ENCODE peak calls at places on chromosomes 5 and 9, in six cellular contexts. P is activated T-helper 1 cell treated with Interleukin-2 at 50 U/mL for 16 hours, K is fibroblast of the conjunctiva, E is RPMI8226, Y is nucleus accumbens, N is cardiac muscle cell. Z is an unnamed sample.

GRCh38 chr5:66620711-66621110 is 24.5 kb downstream of the MAST4 start:
- DNase-seq in P (no peak), K (no peak), E (no peak), Y (no peak), N (no peak), Z (no peak)

GRCh38 chr5:80182802-80183645 is 72.8 kb downstream of the SERINC5 start:
- DNase-seq in P (no peak), K (no peak), E (no peak), Y (no peak), N (no peak), Z (peak)

GRCh38 chr5:71582945-71583584 is 4.1 kb upstream of the MCCC2 start:
- DNase-seq in P (no peak), K (no peak), E (no peak), Y (no peak), N (no peak), Z (no peak)

GRCh38 chr5:113170707-113171106 is 194.1 kb downstream of the DCP2 start:
- DNase-seq in P (no peak), K (no peak), E (no peak), Y (no peak), N (no peak), Z (no peak)

GRCh38 chr5:10652151-10652550 is 88.3 kb downstream of the ANKRD33B start:
- DNase-seq in P (no peak), K (no peak), E (no peak), Y (no peak), N (no peak), Z (no peak)

GRCh38 chr5:144002866-144003265 is 167.6 kb downstream of the YIPF5 start:
- DNase-seq in P (no peak), K (no peak), E (no peak), Y (no peak), N (no peak), Z (no peak)

GRCh38 chr5:151274666-151275065 is 21.7 kb downstream of the GM2A start:
- DNase-seq in P (no peak), K (no peak), E (no peak), Y (no peak), N (no peak), Z (no peak)

GRCh38 chr9:95411211-95411892 is 93.8 kb upstream of the FANCC start:
- DNase-seq in P (no peak), K (no peak), E (no peak), Y (no peak), N (no peak), Z (no peak)

GRCh38 chr9:136095495-136096058 is 488 bp upstream of the NACC2 start:
- DNase-seq in P (no peak), K (no peak), E (peak), Y (no peak), N (peak), Z (no peak)

GRCh38 chr5:59799668-59800374 is 93.7 kb downstream of the PDE4D start:
- DNase-seq in P (no peak), K (peak), E (peak), Y (no peak), N (peak), Z (peak)

GRCh38 chr5:89584339-89584956 is 701.5 kb upstream of the MEF2C start:
- DNase-seq in P (no peak), K (peak), E (no peak), Y (no peak), N (no peak), Z (no peak)

GRCh38 chr5:159962214-159962613 is 45.9 kb downstream of the ADRA1B start:
- DNase-seq in P (no peak), K (no peak), E (no peak), Y (no peak), N (no peak), Z (no peak)

GRCh38 chr9:131045300-131046092 is 36.5 kb downstream of the LAMC3 start:
- DNase-seq in P (no peak), K (no peak), E (peak), Y (no peak), N (no peak), Z (peak)

Z was measured in NAMALWA.